ENCODE peak calls at places on chromosomes 12 and 14, in six cellular contexts. One of them, this sample, is unnamed.

GRCh38 chr12:119869720-119870119 is 7.4 kb downstream of the CIT start:
- DNase-seq in heart right ventricle: no peak
- DNase-seq in T47D: no peak
- DNase-seq in substantia nigra: no peak
- DNase-seq in stimulated activated CD8-positive, alpha-beta memory T cell treated with anti-CD3 and anti-CD28 coated beads, Interleukin-4, amount 100 ng/mL, for 1 hour: no peak
- DNase-seq in effector memory CD4-positive, alpha-beta T cell: no peak
- DNase-seq in this sample: no peak

GRCh38 chr12:89733579-89734201 is 25.1 kb upstream of the ATP2B1 start:
- DNase-seq in heart right ventricle: no peak
- DNase-seq in T47D: no peak
- DNase-seq in substantia nigra: no peak
- DNase-seq in stimulated activated CD8-positive, alpha-beta memory T cell treated with anti-CD3 and anti-CD28 coated beads, Interleukin-4, amount 100 ng/mL, for 1 hour: no peak
- DNase-seq in effector memory CD4-positive, alpha-beta T cell: no peak
- DNase-seq in this sample: no peak

GRCh38 chr12:3035815-3036702 is 41.1 kb upstream of the TSPAN9 start:
- DNase-seq in heart right ventricle: no peak
- DNase-seq in T47D: peak; percentile 15
- DNase-seq in substantia nigra: peak; percentile 71
- DNase-seq in stimulated activated CD8-positive, alpha-beta memory T cell treated with anti-CD3 and anti-CD28 coated beads, Interleukin-4, amount 100 ng/mL, for 1 hour: no peak
- DNase-seq in effector memory CD4-positive, alpha-beta T cell: no peak
- DNase-seq in this sample: peak; percentile 58

GRCh38 chr14:50812180-50812579 is 18.8 kb downstream of the NIN start:
- DNase-seq in heart right ventricle: no peak
- DNase-seq in T47D: no peak
- DNase-seq in substantia nigra: no peak
- DNase-seq in stimulated activated CD8-positive, alpha-beta memory T cell treated with anti-CD3 and anti-CD28 coated beads, Interleukin-4, amount 100 ng/mL, for 1 hour: no peak
- DNase-seq in effector memory CD4-positive, alpha-beta T cell: no peak
- DNase-seq in this sample: no peak

GRCh38 chr12:49873361-49873934 is 30.3 kb downstream of the FAIM2 start:
- DNase-seq in heart right ventricle: no peak
- DNase-seq in T47D: peak; percentile 60
- DNase-seq in substantia nigra: no peak
- DNase-seq in stimulated activated CD8-positive, alpha-beta memory T cell treated with anti-CD3 and anti-CD28 coated beads, Interleukin-4, amount 100 ng/mL, for 1 hour: no peak
- DNase-seq in effector memory CD4-positive, alpha-beta T cell: no peak
- DNase-seq in this sample: no peak

GRCh38 chr14:28294834-28295440 is 471.6 kb upstream of the FOXG1 start:
- DNase-seq in heart right ventricle: no peak
- DNase-seq in T47D: peak; percentile 77
- DNase-seq in substantia nigra: no peak
- DNase-seq in stimulated activated CD8-positive, alpha-beta memory T cell treated with anti-CD3 and anti-CD28 coated beads, Interleukin-4, amount 100 ng/mL, for 1 hour: no peak
- DNase-seq in effector memory CD4-positive, alpha-beta T cell: no peak
- DNase-seq in this sample: no peak

GRCh38 chr12:6825398-6826124 is 2.6 kb upstream of the P3H3 start:
- DNase-seq in heart right ventricle: peak; percentile 87
- DNase-seq in T47D: peak; percentile 64
- DNase-seq in substantia nigra: peak; percentile 79
- DNase-seq in stimulated activated CD8-positive, alpha-beta memory T cell treated with anti-CD3 and anti-CD28 coated beads, Interleukin-4, amount 100 ng/mL, for 1 hour: peak; percentile 63
- DNase-seq in effector memory CD4-positive, alpha-beta T cell: peak; percentile 64
- DNase-seq in this sample: peak; percentile 92

GRCh38 chr14:88791629-88792571 is 853 bp downstream of the EML5 start:
- DNase-seq in heart right ventricle: no peak
- DNase-seq in T47D: no peak
- DNase-seq in substantia nigra: peak; percentile 50
- DNase-seq in stimulated activated CD8-positive, alpha-beta memory T cell treated with anti-CD3 and anti-CD28 coated beads, Interleukin-4, amount 100 ng/mL, for 1 hour: no peak
- DNase-seq in effector memory CD4-positive, alpha-beta T cell: no peak
- DNase-seq in this sample: peak; percentile 46

GRCh38 chr12:55741978-55742377 is 944 bp upstream of the GDF11 start:
- DNase-seq in heart right ventricle: no peak
- DNase-seq in T47D: no peak
- DNase-seq in substantia nigra: no peak
- DNase-seq in stimulated activated CD8-positive, alpha-beta memory T cell treated with anti-CD3 and anti-CD28 coated beads, Interleukin-4, amount 100 ng/mL, for 1 hour: no peak
- DNase-seq in effector memory CD4-positive, alpha-beta T cell: no peak
- DNase-seq in this sample: no peak